ENCODE peak calls at places on chromosomes 5 and 9, in eight cellular contexts. L is mammary epithelial cell; N is breast epithelium; E is tibial nerve; Z is A549; P is CD8-positive, alpha-beta T cell; Y is left ventricle myocardium inferior; S is adrenal gland. V is an unnamed sample.

GRCh38 chr5:33738097-33738496 is 153.7 kb downstream of the ADAMTS12 start:
- DNase-seq in L (no peak), N (no peak), E (no peak), Z (no peak), P (no peak), Y (no peak), S (no peak), V (no peak)

GRCh38 chr9:111940697-111941096 is 44.1 kb downstream of the UGCG start:
- DNase-seq in L (no peak), N (no peak), E (no peak), Z (no peak), P (no peak), Y (no peak), S (no peak), V (peak)

GRCh38 chr9:129481824-129482511 is 138.9 kb downstream of the C9orf50 start:
- DNase-seq in L (no peak), N (no peak), E (no peak), Z (no peak), P (no peak), Y (peak), S (no peak), V (no peak)

GRCh38 chr9:76077537-76077936 is 187.1 kb downstream of the PCSK5 start:
- DNase-seq in L (no peak), N (no peak), E (no peak), Z (no peak), P (no peak), Y (no peak), S (no peak), V (no peak)

GRCh38 chr5:123610665-123611406 is 98.9 kb downstream of the CSNK1G3 start:
- DNase-seq in L (peak), N (no peak), E (no peak), Z (peak), P (no peak), Y (no peak), S (peak), V (peak)

GRCh38 chr5:66818935-66819328 is 222.7 kb downstream of the MAST4 start:
- DNase-seq in L (no peak), N (no peak), E (no peak), Z (no peak), P (no peak), Y (no peak), S (no peak), V (no peak)

GRCh38 chr9:4090491-4090890 is 209.4 kb downstream of the GLIS3 start:
- DNase-seq in L (no peak), N (no peak), E (no peak), Z (no peak), P (no peak), Y (no peak), S (no peak), V (no peak)

GRCh38 chr5:77627869-77628674 is 10.4 kb downstream of the OTP start:
- DNase-seq in L (no peak), N (no peak), E (no peak), Z (no peak), P (no peak), Y (no peak), S (no peak), V (no peak)

GRCh38 chr9:22682536-22683392 is 236.1 kb downstream of the DMRTA1 start:
- DNase-seq in L (peak), N (no peak), E (no peak), Z (no peak), P (no peak), Y (no peak), S (no peak), V (no peak)

GRCh38 chr9:121071356-121071755 is 3.4 kb upstream of the CNTRL start:
- DNase-seq in L (no peak), N (no peak), E (no peak), Z (no peak), P (no peak), Y (no peak), S (no peak), V (no peak)
- H3K27ac ChIP-seq in L (peak), N (peak), E (peak), Z (peak), P (peak), Y (peak), S (peak), V (no peak)

DNA sequence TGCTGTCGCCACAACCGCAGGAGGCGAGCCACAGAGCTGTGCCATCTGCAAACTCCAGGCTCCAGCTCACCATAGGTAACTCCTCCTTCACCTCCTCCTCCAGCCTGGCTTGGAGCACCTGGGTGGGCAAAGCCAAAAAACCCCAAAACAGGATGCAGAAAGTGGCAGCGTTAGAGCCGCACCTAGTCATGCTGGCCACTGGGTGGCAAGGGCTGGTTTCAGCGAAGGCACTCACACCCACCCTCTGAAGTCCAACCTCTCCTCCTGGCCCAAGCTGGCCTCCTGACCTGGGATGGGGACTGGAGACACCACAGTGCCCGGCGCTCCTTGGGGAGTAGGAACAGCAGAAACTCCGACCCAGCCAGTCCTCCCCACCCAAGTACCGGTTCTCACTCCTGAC is 28.7 kb upstream of the ZNF354B start:
- DNase-seq in L (no peak), N (no peak), E (no peak), Z (no peak), P (no peak), Y (no peak), S (no peak), V (no peak)
- H3K27ac ChIP-seq in L (no peak), N (no peak), E (no peak), Z (no peak), P (no peak), Y (no peak), S (no peak), V (no peak)

GRCh38 chr9:72129271-72130156 is 19.7 kb upstream of the GDA start:
- DNase-seq in L (peak), N (no peak), E (no peak), Z (no peak), P (no peak), Y (no peak), S (no peak), V (no peak)
- H3K27ac ChIP-seq in L (no peak), N (no peak), E (no peak), Z (no peak), P (no peak), Y (peak), S (no peak), V (no peak)

GRCh38 chr9:89498845-89499480 is 1.1 kb upstream of the SEMA4D start:
- DNase-seq in L (no peak), N (no peak), E (no peak), Z (no peak), P (no peak), Y (no peak), S (no peak), V (no peak)

GRCh38 chr9:89496645-89497044 is 1.3 kb downstream of the SEMA4D start:
- DNase-seq in L (no peak), N (no peak), E (peak), Z (no peak), P (no peak), Y (no peak), S (peak), V (no peak)

GRCh38 chr9:89497978-89498844 is at the start of gene SEMA4D:
- DNase-seq in L (peak), N (peak), E (peak), Z (peak), P (peak), Y (peak), S (peak), V (peak)

GRCh38 chr9:89495824-89496555 is 1.9 kb downstream of the SEMA4D start:
- DNase-seq in L (no peak), N (no peak), E (no peak), Z (no peak), P (no peak), Y (no peak), S (peak), V (no peak)

GRCh38 chr9:89497181-89497963 is 541 bp downstream of the SEMA4D start:
- DNase-seq in L (no peak), N (no peak), E (no peak), Z (peak), P (no peak), Y (no peak), S (peak), V (no peak)
- H3K27ac ChIP-seq in L (no peak), N (peak), E (peak), Z (peak), P (peak), Y (no peak), S (no peak), V (no peak)

GRCh38 chr9:38025166-38025565 is 43.9 kb downstream of the SHB start:
- DNase-seq in L (no peak), N (no peak), E (no peak), Z (no peak), P (no peak), Y (no peak), S (no peak), V (no peak)
- H3K27ac ChIP-seq in L (peak), N (peak), E (peak), Z (peak), P (no peak), Y (peak), S (no peak), V (peak)

DNA sequence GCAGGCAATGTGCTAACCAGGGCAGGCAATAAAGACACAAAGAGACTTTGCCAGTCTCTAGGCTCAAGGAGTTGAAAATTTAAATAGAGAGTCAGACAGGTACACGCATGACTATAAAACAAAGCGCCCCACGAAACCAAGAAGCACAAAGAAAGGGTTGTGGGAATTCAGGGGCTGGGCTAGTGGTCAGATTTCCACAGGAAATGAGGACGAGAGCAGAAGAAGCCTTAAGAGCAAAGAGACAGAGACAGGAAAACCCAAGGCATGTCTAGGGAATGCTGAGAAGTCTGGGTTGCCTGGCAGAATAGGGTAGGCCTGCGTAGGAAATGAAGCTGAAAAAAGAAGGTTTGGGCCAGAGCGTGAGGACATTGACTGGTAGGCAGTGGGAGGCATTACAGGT is 51.6 kb downstream of the SLC1A3 start:
- DNase-seq in L (no peak), N (no peak), E (no peak), Z (no peak), P (no peak), Y (no peak), S (no peak), V (peak)
- H3K27ac ChIP-seq in L (peak), N (peak), E (no peak), Z (no peak), P (no peak), Y (peak), S (no peak), V (peak)

GRCh38 chr9:95029251-95029650 is 288.3 kb downstream of the FANCC start:
- DNase-seq in L (no peak), N (no peak), E (no peak), Z (no peak), P (no peak), Y (no peak), S (no peak), V (no peak)
- H3K27ac ChIP-seq in L (no peak), N (no peak), E (no peak), Z (peak), P (no peak), Y (peak), S (no peak), V (no peak)